ENCODE peak calls at places on chromosomes 5 and 9, in six cellular contexts. K is activated T-cell treated with anti-CD3 and anti-CD28 coated beads for 1 hour, A is HTR-8/SVneo, J is AML-193, U is foreskin keratinocyte, Y is T1000. T is an unnamed sample.

GRCh38 chr5:83562817-83563557 is 91.4 kb downstream of the VCAN start:
- DNase-seq in K (no peak), A (no peak), J (no peak), U (no peak), Y (no peak), T (no peak)

GRCh38 chr5:499233-500209 is 24.7 kb downstream of the SLC9A3 start:
- DNase-seq in K (no peak), A (no peak), J (no peak), U (no peak), Y (no peak), T (no peak)

GRCh38 chr5:33120671-33121070 is 320.1 kb upstream of the TARS1 start:
- DNase-seq in K (no peak), A (peak), J (no peak), U (no peak), Y (no peak), T (no peak)

GRCh38 chr5:82276800-82277612 is 1.1 kb downstream of the RPS23 start:
- DNase-seq in K (no peak), A (no peak), J (no peak), U (no peak), Y (no peak), T (no peak)

GRCh38 chr9:95085036-95085770 is 232.3 kb downstream of the FANCC start:
- DNase-seq in K (no peak), A (no peak), J (no peak), U (no peak), Y (no peak), T (no peak)

GRCh38 chr9:135288054-135288453 is 191.5 kb upstream of the PPP1R26 start:
- DNase-seq in K (no peak), A (no peak), J (no peak), U (no peak), Y (no peak), T (no peak)

GRCh38 chr9:89878687-89879086 is 273.9 kb downstream of the GADD45G start:
- DNase-seq in K (no peak), A (no peak), J (no peak), U (no peak), Y (no peak), T (no peak)

GRCh38 chr9:134062461-134063087 is 5.3 kb downstream of the BRD3 start:
- DNase-seq in K (no peak), A (no peak), J (no peak), U (no peak), Y (no peak), T (no peak)

GRCh38 chr9:93263334-93264229 is 79.6 kb downstream of the WNK2 start:
- DNase-seq in K (no peak), A (no peak), J (no peak), U (no peak), Y (no peak), T (no peak)

GRCh38 chr5:51201024-51201423 is 182.2 kb upstream of the ISL1 start:
- DNase-seq in K (no peak), A (no peak), J (no peak), U (no peak), Y (no peak), T (no peak)

GRCh38 chr5:42745426-42745825 is 11.2 kb upstream of the CCDC152 start:
- DNase-seq in K (no peak), A (no peak), J (no peak), U (no peak), Y (no peak), T (peak)

GRCh38 chr9:91785403-91785917 is 164.6 kb downstream of the ROR2 start:
- DNase-seq in K (no peak), A (no peak), J (no peak), U (no peak), Y (no peak), T (no peak)

GRCh38 chr5:53362521-53362941 is 117.9 kb upstream of the FST start:
- DNase-seq in K (no peak), A (peak), J (no peak), U (peak), Y (peak), T (no peak)

GRCh38 chr5:168219515-168220410 is 71.7 kb upstream of the WWC1 start:
- DNase-seq in K (no peak), A (peak), J (peak), U (peak), Y (peak), T (peak)

GRCh38 chr9:126125577-126125976 is 201.1 kb upstream of the MVB12B start:
- DNase-seq in K (no peak), A (no peak), J (no peak), U (no peak), Y (no peak), T (no peak)

GRCh38 chr9:133460405-133461175 is 812 bp downstream of the CACFD1 start:
- DNase-seq in K (no peak), A (no peak), J (no peak), U (no peak), Y (no peak), T (peak)

GRCh38 chr5:66358741-66359140 is 214.6 kb downstream of the SREK1 start:
- DNase-seq in K (no peak), A (no peak), J (no peak), U (no peak), Y (no peak), T (no peak)

GRCh38 chr5:9468070-9468388 is 77.8 kb downstream of the SEMA5A start:
- DNase-seq in K (no peak), A (peak), J (no peak), U (peak), Y (peak), T (no peak)

GRCh38 chr9:20684865-20685696 is 1.0 kb downstream of the FOCAD start:
- DNase-seq in K (no peak), A (no peak), J (peak), U (peak), Y (no peak), T (no peak)

GRCh38 chr9:94780516-94780950 is 54.0 kb downstream of the AOPEP start:
- DNase-seq in K (no peak), A (no peak), J (no peak), U (no peak), Y (no peak), T (no peak)

GRCh38 chr9:121651295-121652036 is at the start of gene DAB2IP:
- DNase-seq in K (no peak), A (peak), J (no peak), U (no peak), Y (no peak), T (no peak)

GRCh38 chr9:26725573-26725972 is 167.0 kb downstream of the CAAP1 start:
- DNase-seq in K (no peak), A (no peak), J (no peak), U (no peak), Y (no peak), T (no peak)

GRCh38 chr5:66851306-66851705 is 255.1 kb downstream of the MAST4 start:
- DNase-seq in K (no peak), A (no peak), J (no peak), U (peak), Y (no peak), T (no peak)

T was measured in RPMI8226.